ENCODE peak calls at places on chromosomes 4 and X, in seven cellular contexts. One of them, this sample, is unnamed.

GRCh38 chrX:15269618-15270521 is at the start of gene ASB9:
- DNase-seq in stomach: peak
- DNase-seq in suprapubic skin: peak
- DNase-seq in ovary: no peak
- DNase-seq in upper lobe of left lung: no peak
- DNase-seq in tibial nerve: no peak
- DNase-seq in A549: peak
- DNase-seq in this sample: no peak

GRCh38 chr4:173518419-173519102 is 11.5 kb downstream of the HAND2 start:
- DNase-seq in suprapubic skin: no peak
- DNase-seq in tibial nerve: no peak
- DNase-seq in A549: no peak
- DNase-seq in stomach: no peak
- DNase-seq in upper lobe of left lung: peak
- DNase-seq in ovary: no peak
- DNase-seq in this sample: peak

GRCh38 chr4:80073362-80074008 is 456 bp upstream of the ANTXR2 start:
- DNase-seq in A549: no peak
- DNase-seq in tibial nerve: no peak
- DNase-seq in suprapubic skin: no peak
- DNase-seq in ovary: no peak
- DNase-seq in upper lobe of left lung: no peak
- DNase-seq in stomach: no peak
- DNase-seq in this sample: no peak

GRCh38 chr4:89549907-89550306 is 242.3 kb upstream of the GPRIN3 start:
- DNase-seq in ovary: no peak
- DNase-seq in suprapubic skin: no peak
- DNase-seq in tibial nerve: no peak
- DNase-seq in stomach: no peak
- DNase-seq in A549: no peak
- DNase-seq in upper lobe of left lung: no peak
- DNase-seq in this sample: no peak

GRCh38 chrX:24465524-24465850 is 401 bp downstream of the PDK3 start:
- DNase-seq in stomach: no peak
- DNase-seq in ovary: no peak
- DNase-seq in upper lobe of left lung: no peak
- DNase-seq in suprapubic skin: no peak
- DNase-seq in tibial nerve: no peak
- DNase-seq in A549: no peak
- DNase-seq in this sample: no peak

GRCh38 chr4:185916231-185916630 is 104.2 kb upstream of the SORBS2 start:
- DNase-seq in ovary: no peak
- DNase-seq in suprapubic skin: no peak
- DNase-seq in upper lobe of left lung: no peak
- DNase-seq in A549: no peak
- DNase-seq in tibial nerve: no peak
- DNase-seq in stomach: no peak
- DNase-seq in this sample: no peak

GRCh38 chrX:44494357-44494756 is 48.3 kb downstream of the FUNDC1 start:
- DNase-seq in stomach: no peak
- DNase-seq in suprapubic skin: no peak
- DNase-seq in A549: no peak
- DNase-seq in tibial nerve: no peak
- DNase-seq in ovary: no peak
- DNase-seq in upper lobe of left lung: no peak
- DNase-seq in this sample: no peak

GRCh38 chrX:56943264-56943663 is 52.1 kb downstream of the SPIN3 start:
- DNase-seq in stomach: no peak
- DNase-seq in suprapubic skin: no peak
- DNase-seq in tibial nerve: no peak
- DNase-seq in upper lobe of left lung: no peak
- DNase-seq in ovary: no peak
- DNase-seq in A549: no peak
- DNase-seq in this sample: no peak

DNA sequence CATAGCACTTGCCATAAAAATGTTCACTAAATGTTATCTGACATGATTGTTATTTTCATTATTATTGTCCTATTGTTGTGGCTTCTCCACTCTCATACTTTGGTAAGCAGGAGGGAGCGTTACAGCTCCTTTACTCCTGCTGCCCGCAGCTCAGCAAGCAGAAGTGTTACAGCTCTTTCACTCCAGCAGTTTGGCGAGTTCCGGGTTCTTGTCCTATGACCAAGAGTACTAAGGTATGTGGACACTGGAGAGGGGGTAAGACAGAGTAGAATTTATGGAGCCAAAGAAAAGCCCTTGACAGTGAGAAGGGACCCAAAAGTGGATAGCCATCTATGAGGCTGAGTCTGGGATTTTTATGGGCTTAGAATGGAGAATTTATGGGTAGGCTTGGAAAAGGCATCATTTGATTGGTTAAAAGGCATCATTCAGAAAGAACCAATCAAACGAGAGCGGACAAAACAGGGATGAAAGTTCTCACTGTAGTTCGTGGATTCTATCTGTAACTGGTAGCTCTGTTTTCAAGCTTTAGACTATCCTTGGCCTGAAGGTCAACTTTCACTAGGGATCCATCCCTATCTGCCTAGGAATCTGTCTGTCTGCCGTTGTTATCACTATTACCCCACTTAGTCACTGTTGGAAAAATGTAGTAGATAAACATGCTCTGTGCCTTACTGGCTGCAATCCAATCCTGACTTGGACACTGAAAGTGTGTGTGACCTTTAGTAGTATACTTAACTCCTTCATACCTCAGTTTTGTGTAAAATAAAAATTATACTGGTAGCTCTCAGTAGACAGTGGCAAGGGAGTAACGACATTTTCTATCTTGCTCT is 545.6 kb upstream of the LCORL start:
- DNase-seq in tibial nerve: no peak
- DNase-seq in stomach: peak
- DNase-seq in suprapubic skin: no peak
- DNase-seq in upper lobe of left lung: no peak
- DNase-seq in A549: peak
- DNase-seq in ovary: no peak
- DNase-seq in this sample: no peak
- TF ChIP-seq EP300 in tibial nerve: no peak
- TF ChIP-seq EP300 in stomach: no peak
- TF ChIP-seq EP300 in suprapubic skin: no peak
- TF ChIP-seq EP300 in upper lobe of left lung: no peak
- TF ChIP-seq EP300 in A549: no peak
- TF ChIP-seq EP300 in ovary: no peak
- TF ChIP-seq EP300 in this sample: no peak

DNA sequence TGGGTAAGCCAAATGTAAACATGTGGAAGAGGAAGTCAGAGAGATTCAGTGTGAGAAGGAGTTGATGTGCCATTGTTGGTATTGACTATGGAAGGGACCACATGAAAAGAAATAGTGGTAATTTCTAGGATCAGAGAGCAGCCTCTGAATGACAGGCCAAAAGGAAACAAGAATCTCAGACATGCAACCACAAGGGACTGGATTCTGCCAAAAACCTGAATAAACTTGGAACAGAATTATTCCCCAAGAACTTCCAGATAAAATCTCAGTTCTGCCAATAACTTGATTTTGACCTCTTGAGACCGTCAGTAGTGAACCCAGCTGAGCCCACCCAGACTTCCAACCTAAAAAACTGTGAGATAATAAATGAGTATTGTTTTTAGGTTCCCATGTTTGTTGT is 653.6 kb upstream of the NR3C2 start:
- DNase-seq in stomach: no peak
- DNase-seq in suprapubic skin: no peak
- DNase-seq in tibial nerve: no peak
- DNase-seq in A549: no peak
- DNase-seq in ovary: no peak
- DNase-seq in upper lobe of left lung: no peak
- DNase-seq in this sample: no peak
- TF ChIP-seq EP300 in stomach: no peak
- TF ChIP-seq EP300 in suprapubic skin: no peak
- TF ChIP-seq EP300 in tibial nerve: no peak
- TF ChIP-seq EP300 in A549: no peak
- TF ChIP-seq EP300 in ovary: no peak
- TF ChIP-seq EP300 in upper lobe of left lung: no peak
- TF ChIP-seq EP300 in this sample: no peak

GRCh38 chr4:156992943-156993342 is 21.3 kb upstream of the PDGFC start:
- DNase-seq in tibial nerve: no peak
- DNase-seq in upper lobe of left lung: no peak
- DNase-seq in stomach: no peak
- DNase-seq in A549: no peak
- DNase-seq in suprapubic skin: no peak
- DNase-seq in ovary: no peak
- DNase-seq in this sample: no peak

GRCh38 chr4:156991161-156991560 is 19.6 kb upstream of the PDGFC start:
- DNase-seq in stomach: no peak
- DNase-seq in ovary: no peak
- DNase-seq in upper lobe of left lung: no peak
- DNase-seq in suprapubic skin: no peak
- DNase-seq in A549: no peak
- DNase-seq in tibial nerve: no peak
- DNase-seq in this sample: no peak
- TF ChIP-seq EP300 in stomach: no peak
- TF ChIP-seq EP300 in ovary: no peak
- TF ChIP-seq EP300 in upper lobe of left lung: no peak
- TF ChIP-seq EP300 in suprapubic skin: no peak
- TF ChIP-seq EP300 in A549: no peak
- TF ChIP-seq EP300 in tibial nerve: no peak
- TF ChIP-seq EP300 in this sample: no peak

DNA sequence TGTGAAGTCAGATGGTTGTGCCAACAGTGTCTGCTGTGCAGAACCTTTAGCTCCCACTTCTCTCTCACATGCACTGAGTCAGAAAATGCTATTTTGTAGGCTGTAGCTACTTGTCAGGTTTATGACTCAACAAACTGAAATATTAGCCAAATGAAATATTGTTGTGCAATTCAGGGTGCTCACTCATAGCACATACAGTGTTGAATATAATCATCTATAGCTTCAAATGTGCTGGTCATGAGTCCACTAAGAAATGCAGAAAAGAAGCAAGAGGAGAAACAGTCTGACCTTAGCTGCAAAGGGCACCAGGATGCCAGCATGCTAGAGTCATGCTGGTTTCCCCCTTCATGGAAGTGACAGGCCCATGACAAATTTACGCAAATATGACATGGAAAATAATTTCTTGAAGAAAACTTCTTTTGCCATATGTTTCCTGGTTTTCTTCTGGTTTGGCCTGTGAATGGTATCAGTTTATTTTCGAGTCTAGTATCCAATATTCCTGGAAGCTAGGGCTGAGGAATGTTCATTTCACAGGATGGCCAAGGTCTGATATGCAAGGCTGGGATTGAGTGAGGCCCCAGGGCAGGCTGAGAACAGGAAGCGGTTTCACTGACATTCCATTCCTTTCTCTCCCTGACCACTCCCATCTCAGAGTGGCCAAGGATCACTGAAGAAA is 10.3 kb upstream of the CXCL2 start:
- DNase-seq in tibial nerve: no peak
- DNase-seq in upper lobe of left lung: no peak
- DNase-seq in A549: peak
- DNase-seq in ovary: no peak
- DNase-seq in stomach: no peak
- DNase-seq in suprapubic skin: no peak
- DNase-seq in this sample: no peak
- TF ChIP-seq EP300 in tibial nerve: peak
- TF ChIP-seq EP300 in upper lobe of left lung: no peak
- TF ChIP-seq EP300 in A549: peak
- TF ChIP-seq EP300 in ovary: no peak
- TF ChIP-seq EP300 in stomach: no peak
- TF ChIP-seq EP300 in suprapubic skin: no peak
- TF ChIP-seq EP300 in this sample: no peak

DNA sequence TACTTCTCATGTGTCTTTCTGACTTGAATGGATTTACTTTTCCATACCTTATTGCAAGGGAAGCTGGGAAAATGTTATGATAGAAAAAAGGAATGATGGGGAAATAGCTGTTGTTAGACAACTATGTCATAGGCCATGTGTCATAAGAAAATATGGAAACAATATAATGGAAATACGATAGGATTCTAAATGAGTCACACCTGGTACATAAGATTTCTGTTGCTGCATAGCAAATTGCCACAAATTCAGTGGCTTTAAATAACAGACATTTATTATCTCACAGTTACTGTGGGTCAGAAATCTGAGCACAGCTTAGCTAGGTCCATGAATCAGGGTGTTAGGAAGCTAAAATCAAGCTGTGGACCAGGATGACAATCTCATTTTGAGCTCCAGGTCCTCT is 44.6 kb upstream of the ANKRD50 start:
- DNase-seq in ovary: no peak
- DNase-seq in suprapubic skin: no peak
- DNase-seq in tibial nerve: no peak
- DNase-seq in stomach: no peak
- DNase-seq in A549: no peak
- DNase-seq in upper lobe of left lung: no peak
- DNase-seq in this sample: no peak
- TF ChIP-seq EP300 in ovary: no peak
- TF ChIP-seq EP300 in suprapubic skin: no peak
- TF ChIP-seq EP300 in tibial nerve: no peak
- TF ChIP-seq EP300 in stomach: no peak
- TF ChIP-seq EP300 in A549: no peak
- TF ChIP-seq EP300 in upper lobe of left lung: no peak
- TF ChIP-seq EP300 in this sample: no peak

GRCh38 chrX:150460063-150460462 is 96.9 kb downstream of the MAMLD1 start:
- DNase-seq in tibial nerve: no peak
- DNase-seq in A549: no peak
- DNase-seq in upper lobe of left lung: no peak
- DNase-seq in stomach: no peak
- DNase-seq in ovary: no peak
- DNase-seq in suprapubic skin: no peak
- DNase-seq in this sample: no peak

GRCh38 chrX:150460781-150461180 is 97.7 kb downstream of the MAMLD1 start:
- DNase-seq in ovary: no peak
- DNase-seq in A549: no peak
- DNase-seq in suprapubic skin: no peak
- DNase-seq in tibial nerve: no peak
- DNase-seq in upper lobe of left lung: no peak
- DNase-seq in stomach: no peak
- DNase-seq in this sample: no peak

GRCh38 chrX:150456941-150457340 is 93.8 kb downstream of the MAMLD1 start:
- DNase-seq in upper lobe of left lung: no peak
- DNase-seq in suprapubic skin: no peak
- DNase-seq in ovary: no peak
- DNase-seq in stomach: no peak
- DNase-seq in A549: no peak
- DNase-seq in tibial nerve: no peak
- DNase-seq in this sample: no peak

GRCh38 chrX:150456466-150456865 is 93.3 kb downstream of the MAMLD1 start:
- DNase-seq in upper lobe of left lung: no peak
- DNase-seq in suprapubic skin: no peak
- DNase-seq in A549: peak
- DNase-seq in ovary: no peak
- DNase-seq in tibial nerve: no peak
- DNase-seq in stomach: no peak
- DNase-seq in this sample: no peak

DNA sequence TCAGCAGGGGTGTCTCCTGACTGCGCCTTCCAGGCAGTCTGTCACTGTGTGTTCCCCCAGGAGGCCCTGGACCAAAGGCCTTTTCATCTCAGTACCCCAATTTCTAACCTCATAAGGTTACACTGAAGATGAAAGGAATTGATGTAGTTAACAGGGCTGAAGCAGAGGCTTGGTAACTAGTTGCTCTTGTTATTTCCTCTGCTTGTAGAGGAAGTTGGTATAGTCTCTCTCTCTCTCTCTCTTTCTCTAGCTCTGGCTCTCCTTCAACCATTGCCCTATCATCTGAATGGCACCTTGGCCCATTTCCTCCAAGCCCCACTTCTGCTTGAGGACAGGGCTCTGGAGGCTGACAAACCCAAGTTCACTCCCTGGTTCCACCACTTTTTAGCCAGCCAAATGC is 96.1 kb downstream of the MAMLD1 start:
- DNase-seq in ovary: no peak
- DNase-seq in A549: no peak
- DNase-seq in stomach: no peak
- DNase-seq in tibial nerve: no peak
- DNase-seq in suprapubic skin: no peak
- DNase-seq in upper lobe of left lung: no peak
- DNase-seq in this sample: no peak
- TF ChIP-seq EP300 in ovary: no peak
- TF ChIP-seq EP300 in A549: no peak
- TF ChIP-seq EP300 in stomach: no peak
- TF ChIP-seq EP300 in tibial nerve: no peak
- TF ChIP-seq EP300 in suprapubic skin: no peak
- TF ChIP-seq EP300 in upper lobe of left lung: no peak
- TF ChIP-seq EP300 in this sample: no peak